ENCODE peak calls at places on chromosomes 16 and 17, in eight cellular contexts. P, O, X, B, S, Q, V and A are unnamed samples.

GRCh38 chr17:2508035-2508434 is 3.7 kb downstream of the METTL16 start:
- DNase-seq in B (no peak), Q (no peak), S (no peak), V (no peak), X (no peak), P (no peak), O (no peak), A (no peak)

GRCh38 chr16:24980077-24980793 is 34.9 kb downstream of the ARHGAP17 start:
- DNase-seq in X (peak; percentile 35), Q (peak; percentile 53), P (no peak), V (no peak), O (no peak), S (no peak), B (no peak), A (no peak)

GRCh38 chr16:86608301-86608747 is 30.0 kb downstream of the FOXL1 start:
- DNase-seq in V (no peak), O (no peak), P (no peak), B (no peak), Q (no peak), X (no peak), S (no peak), A (no peak)

GRCh38 chr17:47265983-47266541 is 12.4 kb downstream of the ITGB3 start:
- DNase-seq in X (no peak), S (peak; percentile 40), O (no peak), Q (no peak), V (no peak), B (no peak), P (no peak), A (no peak)

GRCh38 chr17:1928976-1929375 is 96.2 kb downstream of the RTN4RL1 start:
- DNase-seq in Q (no peak), S (no peak), X (no peak), O (no peak), P (no peak), V (no peak), B (no peak), A (no peak)

GRCh38 chr17:4591529-4591928 is 7.2 kb downstream of the SMTNL2 start:
- DNase-seq in Q (no peak), B (no peak), X (no peak), O (no peak), P (no peak), S (no peak), V (no peak), A (no peak)

GRCh38 chr16:11263737-11264136 is 5.4 kb downstream of the TNP2 start:
- DNase-seq in S (no peak), Q (no peak), V (no peak), O (no peak), X (no peak), B (no peak), P (no peak), A (no peak)

GRCh38 chr16:11180489-11180888 is 75.5 kb downstream of the SOCS1 start:
- DNase-seq in V (no peak), S (no peak), B (no peak), X (no peak), O (no peak), Q (no peak), P (no peak), A (no peak)

GRCh38 chr16:52573365-52574104 is 26.6 kb upstream of the TOX3 start:
- DNase-seq in X (no peak), S (peak; percentile 74), B (no peak), P (no peak), V (no peak), O (no peak), Q (no peak), A (peak; percentile 59)

GRCh38 chr16:4477966-4478365 is 1.8 kb downstream of the HMOX2 start:
- DNase-seq in S (no peak), P (no peak), B (no peak), X (peak; percentile 66), O (no peak), Q (no peak), V (peak; percentile 33), A (no peak)
- TF ChIP-seq CTCF in S (peak; percentile 5), P (no peak), B (peak; percentile 16), X (peak; percentile 62), O (peak; percentile 23), Q (no peak), V (peak; percentile 17), A (no peak)

GRCh38 chr17:29178750-29179231 is 1.4 kb downstream of the MYO18A start:
- DNase-seq in O (no peak), B (no peak), X (peak; percentile 78), P (no peak), V (no peak), S (peak; percentile 73), Q (no peak), A (no peak)
- H3K4me3 ChIP-seq in O (peak overlapping the region; percentile 62), B (peak overlapping the region; percentile 62), X (peak overlapping the region; percentile 84), P (peak overlapping the region; percentile 65), V (no peak overlapping the region), S (no peak overlapping the region), Q (peak overlapping the region; percentile 70), A (no peak overlapping the region)

DNA sequence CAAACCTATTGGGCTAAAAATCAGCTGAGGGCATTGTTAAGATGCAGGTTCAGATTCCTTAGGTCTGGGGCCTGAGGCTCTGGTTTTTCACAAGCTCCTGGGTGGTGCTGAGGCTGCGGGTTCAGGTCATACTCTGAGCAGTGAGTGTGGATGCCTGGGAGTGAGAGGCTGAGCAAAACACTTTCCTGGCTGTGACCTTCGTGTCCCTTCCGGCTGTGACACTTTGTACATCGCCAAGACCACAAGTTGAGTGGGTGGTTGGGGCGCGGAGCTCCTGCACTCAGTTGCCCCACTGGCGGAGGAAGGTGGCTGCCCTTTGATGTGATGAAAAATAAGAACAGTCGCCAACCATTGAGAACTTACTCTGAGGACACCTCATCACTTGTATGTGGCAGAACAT is 24.8 kb downstream of the CCR7 start:
- DNase-seq in B (peak; percentile 51), Q (no peak), S (no peak), X (no peak), P (peak; percentile 61), O (no peak), V (no peak), A (no peak)
- H3K27ac ChIP-seq in B (peak overlapping the region; percentile 47), Q (peak overlapping the region; percentile 50), S (peak overlapping the region; percentile 91), X (no peak overlapping the region), P (peak overlapping the region; percentile 91), O (peak overlapping the region; percentile 52), V (peak overlapping the region; percentile 91), A (no peak overlapping the region)

GRCh38 chr17:29042679-29043538 is at the start of gene PIPOX:
- DNase-seq in B (no peak), Q (no peak), O (no peak), V (no peak), S (peak; percentile 63), X (peak; percentile 94), P (no peak), A (peak; percentile 8)
- TF ChIP-seq CTCF in B (no peak), Q (no peak), O (no peak), V (no peak), S (no peak), X (peak; percentile 68), P (no peak), A (no peak)

GRCh38 chr16:69190598-69190997 is 3.6 kb downstream of the SNTB2 start:
- DNase-seq in V (no peak), S (no peak), Q (no peak), O (no peak), B (no peak), P (no peak), X (no peak), A (no peak)

GRCh38 chr16:69190046-69190588 is 3.2 kb downstream of the SNTB2 start:
- DNase-seq in V (no peak), X (no peak), O (no peak), P (no peak), B (no peak), S (no peak), Q (no peak), A (no peak)

GRCh38 chr16:69187891-69188451 is 1.0 kb downstream of the SNTB2 start:
- DNase-seq in X (peak; percentile 73), B (peak; percentile 75), P (peak; percentile 74), O (no peak), S (peak; percentile 48), Q (peak; percentile 62), V (peak; percentile 48), A (no peak)

GRCh38 chr16:69187387-69187890 is 475 bp downstream of the SNTB2 start:
- DNase-seq in X (peak; percentile 81), O (no peak), P (peak; percentile 74), V (peak; percentile 37), Q (peak; percentile 75), B (peak; percentile 85), S (peak; percentile 76), A (peak; percentile 38)

DNA sequence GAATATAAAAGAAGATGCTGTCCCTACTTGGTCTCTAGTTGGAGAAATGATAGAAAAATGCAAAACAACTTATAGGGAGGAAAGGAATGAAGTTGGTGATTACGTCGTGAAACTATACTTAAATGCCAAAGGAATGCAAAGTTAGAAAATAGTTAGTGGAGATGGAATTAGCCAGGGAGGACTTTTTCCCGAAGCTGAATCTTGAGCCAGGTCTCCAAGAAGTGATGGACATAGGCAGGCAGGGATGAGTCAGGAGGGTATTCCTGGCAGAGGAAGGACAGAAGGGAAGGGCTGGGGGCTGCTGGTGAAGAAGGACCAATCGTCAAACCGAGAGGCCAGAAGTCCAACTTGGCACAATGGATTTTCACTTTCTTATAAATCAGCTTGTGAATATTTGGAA is 1.8 kb downstream of the SNTB2 start:
- DNase-seq in S (peak; percentile 37), P (no peak), X (no peak), B (no peak), V (no peak), Q (no peak), O (no peak), A (no peak)
- H3K4me3 ChIP-seq in S (peak overlapping the region; percentile 62), P (peak overlapping the region; percentile 89), X (peak overlapping the region; percentile 89), B (peak overlapping the region; percentile 78), V (peak overlapping the region; percentile 94), Q (peak overlapping the region; percentile 82), O (peak overlapping the region; percentile 72), A (no peak overlapping the region)

DNA sequence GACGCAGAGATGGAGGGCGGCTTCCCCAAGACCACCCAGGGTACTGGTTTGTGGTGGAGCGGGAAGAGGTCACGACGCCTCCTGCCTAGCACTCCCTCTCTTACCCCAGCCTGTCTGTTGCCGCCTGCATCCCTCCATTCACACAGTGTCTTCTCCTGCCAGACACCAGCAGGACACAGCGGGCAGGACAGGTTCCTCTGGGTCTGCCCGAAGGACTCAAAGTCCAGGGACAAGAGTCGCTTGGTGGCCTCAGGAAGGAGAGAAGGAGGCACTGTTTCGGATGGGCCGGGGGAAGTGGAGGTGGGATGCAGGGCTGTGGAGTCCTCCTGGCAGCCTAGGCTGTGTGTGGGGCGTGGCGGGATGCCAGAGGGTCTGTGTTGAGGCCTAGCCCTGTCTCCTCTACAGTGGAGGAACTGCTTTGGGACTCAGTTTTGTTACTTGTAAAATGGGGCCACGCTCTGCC is 19.6 kb upstream of the TNS4 start:
- DNase-seq in S (no peak), Q (no peak), V (no peak), B (peak; percentile 59), X (peak; percentile 49), O (no peak), P (peak; percentile 62), A (no peak)
- H3K27ac ChIP-seq in S (no peak overlapping the region), Q (no peak overlapping the region), V (peak overlapping the region; percentile 33), B (no peak overlapping the region), X (no peak overlapping the region), O (peak overlapping the region; percentile 77), P (no peak overlapping the region), A (no peak overlapping the region)

DNA sequence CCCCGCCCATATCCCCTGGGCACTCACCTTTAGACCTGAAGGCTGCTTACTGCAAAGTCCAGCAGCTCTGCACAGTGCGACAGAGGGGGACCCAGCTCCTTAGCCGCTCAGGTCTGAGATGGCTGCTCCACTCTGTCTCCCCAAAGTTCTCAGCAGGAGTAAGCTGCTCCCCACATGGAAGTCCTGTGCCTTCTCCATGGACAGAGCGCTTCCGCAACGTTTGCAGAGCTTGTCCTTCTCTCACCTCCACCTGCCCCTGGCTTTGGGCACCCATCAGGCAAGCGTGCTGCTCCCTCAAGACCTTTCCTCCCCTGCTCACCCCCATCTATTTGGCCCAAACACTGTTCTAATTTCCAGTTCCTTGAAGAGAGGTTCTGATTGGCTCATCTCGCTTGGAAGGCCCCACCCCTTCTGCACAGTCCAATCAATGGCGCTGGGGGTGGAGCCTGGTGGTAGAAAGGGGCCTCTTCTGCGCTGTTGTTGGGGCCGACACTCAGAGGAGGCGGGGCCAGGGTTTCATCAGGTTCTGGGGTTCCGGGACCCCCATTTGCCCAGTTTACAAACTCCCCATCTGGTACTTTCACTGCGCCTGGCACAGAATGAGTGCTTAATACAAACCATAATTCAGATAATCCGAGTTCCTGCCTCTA is 137.2 kb downstream of the CYLD start:
- DNase-seq in Q (no peak), O (no peak), V (no peak), S (no peak), X (no peak), B (no peak), P (no peak), A (no peak)
- TF ChIP-seq CTCF in Q (no peak), O (no peak), V (no peak), S (no peak), X (no peak), B (no peak), P (no peak), A (no peak)